ENCODE peak calls at places on chromosome 19, in four cellular contexts. Q, O, E and D are unnamed samples.
A peak's percentile ranks its signal among the peaks of the same experiment; 100 is the strongest.

GRCh38 chr19:21848706-21849105 is 12.7 kb upstream of the ZNF43 start:
- DNase-seq in Q (no peak), O (peak; percentile 31), E (no peak), D (no peak)

GRCh38 chr19:17441241-17442135 is 7.0 kb downstream of the TMEM221 start:
- DNase-seq in Q (no peak), O (no peak), E (peak; percentile 55), D (peak; percentile 28)

GRCh38 chr19:55461974-55462628 is 659 bp upstream of the ISOC2 start:
- DNase-seq in Q (no peak), O (peak; percentile 33), E (peak; percentile 76), D (peak; percentile 57)

GRCh38 chr19:35013820-35014754 is 14.0 kb downstream of the GRAMD1A start:
- DNase-seq in Q (no peak), O (no peak), E (no peak), D (no peak)

GRCh38 chr19:37114001-37114400 is 35.8 kb downstream of the ZNF420 start:
- DNase-seq in Q (no peak), O (no peak), E (peak; percentile 37), D (no peak)

GRCh38 chr19:16342002-16342715 is 17.5 kb downstream of the KLF2 start:
- DNase-seq in Q (peak; percentile 76), O (no peak), E (no peak), D (no peak)

GRCh38 chr19:2246801-2247361 is 2.2 kb upstream of the AMH start:
- DNase-seq in Q (no peak), O (peak; percentile 35), E (no peak), D (no peak)

GRCh38 chr19:19487077-19488040 is 28.0 kb downstream of the TSSK6 start:
- DNase-seq in Q (no peak), O (no peak), E (no peak), D (no peak)

GRCh38 chr19:18514800-18515682 is 6.8 kb downstream of the ELL start:
- DNase-seq in Q (no peak), O (peak; percentile 67), E (no peak), D (peak; percentile 90)

GRCh38 chr19:41263042-41263849 is 926 bp upstream of the HNRNPUL1 start:
- DNase-seq in Q (peak; percentile 42), O (peak; percentile 96), E (peak; percentile 48), D (no peak)

GRCh38 chr19:46860846-46861690 is at the start of gene ARHGAP35:
- DNase-seq in Q (no peak), O (no peak), E (peak; percentile 85), D (no peak)

GRCh38 chr19:28171983-28172382 is 1041.0 kb downstream of the UQCRFS1 start:
- DNase-seq in Q (no peak), O (no peak), E (no peak), D (no peak)

GRCh38 chr19:35444735-35445134 is 3.3 kb upstream of the FFAR2 start:
- DNase-seq in Q (no peak), O (no peak), E (no peak), D (no peak)

GRCh38 chr19:19630062-19630414 is 2.0 kb upstream of the LPAR2 start:
- DNase-seq in Q (no peak), O (no peak), E (no peak), D (no peak)

GRCh38 chr19:35216833-35217707 is 11.5 kb downstream of the FAM187B start:
- DNase-seq in Q (no peak), O (no peak), E (no peak), D (no peak)

GRCh38 chr19:52922841-52923781 is at the start of gene ZNF888:
- DNase-seq in Q (peak; percentile 57), O (peak; percentile 70), E (peak; percentile 91), D (peak; percentile 86)

GRCh38 chr19:35590875-35591274 is 4.9 kb downstream of the PMIS2 start:
- DNase-seq in Q (no peak), O (no peak), E (no peak), D (no peak)

GRCh38 chr19:37905936-37906867 is at the start of gene WDR87:
- DNase-seq in Q (no peak), O (no peak), E (peak; percentile 73), D (no peak)

GRCh38 chr19:13408889-13409518 is 97.3 kb downstream of the CACNA1A start:
- DNase-seq in Q (no peak), O (no peak), E (no peak), D (no peak)

GRCh38 chr19:6769006-6769637 is 1.9 kb upstream of the SH2D3A start:
- DNase-seq in Q (no peak), O (peak; percentile 19), E (peak; percentile 64), D (no peak)

GRCh38 chr19:11191273-11191755 is 6.0 kb downstream of the KANK2 start:
- DNase-seq in Q (no peak), O (peak; percentile 63), E (peak; percentile 73), D (peak; percentile 40)

GRCh38 chr19:10718205-10719196 is 622 bp downstream of the DNM2 start:
- DNase-seq in Q (no peak), O (peak; percentile 28), E (peak; percentile 69), D (peak; percentile 26)

GRCh38 chr19:37725181-37725580 is 5.6 kb upstream of the ZNF607 start:
- DNase-seq in Q (no peak), O (no peak), E (no peak), D (no peak)

GRCh38 chr19:56664511-56664910 is 7.0 kb downstream of the ZNF835 start:
- DNase-seq in Q (no peak), O (no peak), E (no peak), D (no peak)

GRCh38 chr19:31470229-31470939 is 121.1 kb upstream of the TSHZ3 start:
- DNase-seq in Q (no peak), O (no peak), E (no peak), D (no peak)

GRCh38 chr19:6519289-6519688 is 11.5 kb upstream of the TNFSF9 start:
- DNase-seq in Q (no peak), O (peak; percentile 61), E (no peak), D (peak; percentile 44)

GRCh38 chr19:38132781-38133180 is 91.2 kb downstream of the DPF1 start:
- DNase-seq in Q (no peak), O (no peak), E (no peak), D (no peak)

GRCh38 chr19:30381366-30381765 is 9.2 kb downstream of the ZNF536 start:
- DNase-seq in Q (no peak), O (no peak), E (no peak), D (no peak)

GRCh38 chr19:58357798-58358145 is 4.5 kb upstream of the A1BG start:
- DNase-seq in Q (no peak), O (no peak), E (no peak), D (no peak)

GRCh38 chr19:58355891-58356235 is 2.6 kb upstream of the A1BG start:
- DNase-seq in Q (no peak), O (no peak), E (no peak), D (no peak)

GRCh38 chr19:58356971-58357797 is 3.9 kb upstream of the A1BG start:
- DNase-seq in Q (no peak), O (no peak), E (no peak), D (no peak)

GRCh38 chr19:58355215-58355796 is 2.0 kb upstream of the A1BG start:
- DNase-seq in Q (no peak), O (no peak), E (no peak), D (no peak)

DNA sequence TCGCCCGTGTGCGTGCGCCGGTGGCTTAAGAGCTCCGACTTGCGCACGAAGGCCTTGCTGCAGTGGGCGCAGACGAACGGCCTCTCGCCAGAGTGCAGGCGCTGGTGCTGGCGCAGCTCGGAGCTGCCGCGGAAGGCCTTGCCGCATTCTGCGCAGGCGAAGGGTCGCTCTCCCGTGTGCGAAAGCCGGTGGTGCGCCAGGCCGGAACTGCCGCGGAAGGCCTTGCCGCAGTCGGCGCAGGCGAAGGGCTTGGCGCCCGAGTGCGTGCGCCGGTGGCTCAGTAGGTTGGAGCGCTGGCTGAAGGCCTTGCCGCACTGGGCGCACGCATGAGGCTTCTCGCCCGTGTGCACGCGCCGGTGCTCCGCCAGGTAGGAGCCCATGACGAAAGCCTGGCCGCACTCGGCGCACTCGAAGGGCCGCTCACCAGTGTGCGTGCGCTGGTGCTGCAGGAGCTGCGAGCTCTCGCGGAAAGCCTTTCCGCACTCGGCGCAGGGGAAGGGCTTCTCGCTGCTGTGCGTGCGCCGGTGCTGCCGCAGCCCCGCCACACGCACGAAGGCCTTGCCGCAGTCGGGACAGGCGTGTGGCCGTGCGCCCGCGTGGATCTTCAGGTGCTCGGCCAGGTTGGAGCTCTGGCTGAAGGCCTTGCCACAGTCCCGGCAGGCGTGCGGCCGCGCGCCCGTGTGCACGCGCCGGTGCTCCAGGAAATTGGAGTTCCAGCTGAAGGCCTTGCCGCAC is 3.1 kb upstream of the A1BG start:
- DNase-seq in Q (no peak), O (peak; percentile 43), E (no peak), D (peak; percentile 54)
- H3K4me1 ChIP-seq in Q (no peaks in the 10 kb centered on the region), O (peaks cover 7% of the 10 kb centered on the region), E (peaks cover 31% of the 10 kb centered on the region), D (peaks cover 5% of the 10 kb centered on the region)

GRCh38 chr19:40198272-40198990 is 7.2 kb downstream of the MAP3K10 start:
- DNase-seq in Q (no peak), O (no peak), E (no peak), D (no peak)

GRCh38 chr19:40191836-40192646 is 815 bp downstream of the MAP3K10 start:
- DNase-seq in Q (no peak), O (peak; percentile 19), E (peak; percentile 83), D (peak; percentile 23)

GRCh38 chr19:40190891-40191835 is at the start of gene MAP3K10:
- DNase-seq in Q (peak; percentile 12), O (peak; percentile 51), E (peak; percentile 87), D (peak; percentile 61)

GRCh38 chr19:40192758-40193586 is 1.7 kb downstream of the MAP3K10 start:
- DNase-seq in Q (no peak), O (no peak), E (peak; percentile 2), D (no peak)

DNA sequence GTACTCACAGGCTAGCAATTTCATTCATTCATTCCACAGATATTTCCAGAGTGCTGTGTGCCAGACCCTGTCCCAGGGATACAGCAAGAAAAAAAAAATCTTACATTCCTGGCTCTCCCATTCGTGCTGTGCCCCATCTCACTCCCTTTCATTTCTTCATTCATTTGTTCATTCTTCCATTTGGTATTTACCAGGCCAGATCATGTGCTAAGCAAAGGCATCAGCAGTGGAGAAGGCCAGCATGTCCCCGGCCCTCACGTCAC is 2.3 kb downstream of the MAP3K10 start:
- DNase-seq in Q (no peak), O (peak; percentile 29), E (no peak), D (no peak)
- TF ChIP-seq FOS in Q (no peak), O (no peak), E (no peak), D (no peak)

GRCh38 chr19:1149259-1150045 is 24.6 kb downstream of the SBNO2 start:
- DNase-seq in Q (no peak), O (no peak), E (no peak), D (no peak)

GRCh38 chr19:1150333-1151036 is 23.6 kb downstream of the SBNO2 start:
- DNase-seq in Q (no peak), O (no peak), E (no peak), D (no peak)

GRCh38 chr19:1153891-1154730 is 20.0 kb downstream of the SBNO2 start:
- DNase-seq in Q (no peak), O (no peak), E (no peak), D (no peak)

GRCh38 chr19:1151917-1152601 is 22.0 kb downstream of the SBNO2 start:
- DNase-seq in Q (no peak), O (no peak), E (no peak), D (no peak)

GRCh38 chr19:1151037-1151716 is 22.9 kb downstream of the SBNO2 start:
- DNase-seq in Q (no peak), O (no peak), E (no peak), D (no peak)
- H3K4me1 ChIP-seq in Q (no peaks in the 10 kb centered on the region), O (peaks cover 16% of the 10 kb centered on the region), E (peaks cover 63% of the 10 kb centered on the region), D (peaks cover 3% of the 10 kb centered on the region)

DNA sequence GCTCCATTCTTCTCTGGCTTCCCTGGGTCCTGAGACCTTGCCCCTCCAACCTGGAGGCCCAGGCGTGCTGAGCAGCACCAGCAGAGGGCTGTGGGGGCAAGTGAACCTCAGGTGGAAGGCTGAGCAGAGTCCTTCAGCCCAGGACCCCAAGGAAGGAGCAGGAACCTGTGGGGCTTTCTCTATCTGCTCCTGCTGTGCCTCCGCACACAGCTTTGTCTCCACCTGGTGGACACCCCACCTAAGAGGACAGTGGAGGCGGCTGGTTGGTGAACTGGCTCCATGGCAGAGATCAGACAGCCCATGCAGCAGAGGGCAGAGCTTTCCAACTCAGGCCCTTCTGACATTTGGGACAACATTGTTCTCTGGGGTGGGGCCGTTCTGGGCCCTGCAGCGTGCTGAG is 19.7 kb downstream of the ZFR2 start:
- DNase-seq in Q (no peak), O (no peak), E (peak; percentile 78), D (peak; percentile 9)
- TF ChIP-seq FOS in Q (no peak), O (no peak), E (no peak), D (no peak)